ENCODE peak calls at places on chromosomes 12 and 14, in eight cellular contexts. R, N, B, G, P, Z, D and T are unnamed samples.

GRCh38 chr12:2344476-2344875 is 291.7 kb downstream of the CACNA1C start:
- DNase-seq in R (no peak), N (no peak), B (no peak), G (no peak), P (no peak), Z (no peak), D (no peak), T (no peak)

GRCh38 chr12:106917503-106917902 is 38.2 kb upstream of the TMEM263 start:
- DNase-seq in R (no peak), N (no peak), B (no peak), G (no peak), P (no peak), Z (no peak), D (no peak), T (no peak)

GRCh38 chr12:105852958-105853357 is 285.8 kb downstream of the NUAK1 start:
- DNase-seq in R (no peak), N (no peak), B (no peak), G (no peak), P (no peak), Z (no peak), D (no peak), T (no peak)

GRCh38 chr14:103869406-103870143 is 22.2 kb upstream of the PPP1R13B start:
- DNase-seq in R (no peak), N (no peak), B (no peak), G (no peak), P (no peak), Z (no peak), D (no peak), T (no peak)

GRCh38 chr14:28707814-28708213 is 58.8 kb upstream of the FOXG1 start:
- DNase-seq in R (no peak), N (peak; percentile 67), B (peak; percentile 89), G (no peak), P (no peak), Z (no peak), D (no peak), T (no peak)

GRCh38 chr12:132477009-132477702 is 12.8 kb upstream of the FBRSL1 start:
- DNase-seq in R (no peak), N (no peak), B (no peak), G (no peak), P (no peak), Z (no peak), D (no peak), T (no peak)

GRCh38 chr12:101490286-101490920 is 15.3 kb downstream of the SPIC start:
- DNase-seq in R (no peak), N (peak; percentile 44), B (no peak), G (no peak), P (no peak), Z (no peak), D (peak; percentile 5), T (no peak)

GRCh38 chr12:93784339-93785086 is 107.3 kb downstream of the CRADD start:
- DNase-seq in R (no peak), N (peak; percentile 85), B (peak; percentile 95), G (no peak), P (no peak), Z (no peak), D (no peak), T (no peak)

GRCh38 chr12:56836800-56837663 is 73.9 kb downstream of the HSD17B6 start:
- DNase-seq in R (no peak), N (peak; percentile 91), B (peak; percentile 77), G (peak; percentile 43), P (peak; percentile 5), Z (no peak), D (peak; percentile 32), T (no peak)

GRCh38 chr12:1949771-1950470 is 31.5 kb upstream of the CACNA2D4 start:
- DNase-seq in R (no peak), N (no peak), B (peak; percentile 42), G (no peak), P (no peak), Z (no peak), D (no peak), T (no peak)

GRCh38 chr14:55327179-55327578 is 56.0 kb downstream of the FBXO34 start:
- DNase-seq in R (no peak), N (no peak), B (no peak), G (no peak), P (no peak), Z (no peak), D (no peak), T (no peak)

GRCh38 chr12:85253823-85254222 is 26.2 kb upstream of the ALX1 start:
- DNase-seq in R (no peak), N (peak; percentile 15), B (peak; percentile 15), G (no peak), P (no peak), Z (no peak), D (no peak), T (no peak)